ENCODE peak calls at places on chromosomes 7 and 10, in ten cellular contexts. Y is tibial nerve, P is A549, F is right lobe of liver, W is breast epithelium, S is heart left ventricle, N is body of pancreas, X is HCT116, J is vagina, E is thyroid gland. A is an unnamed sample.

GRCh38 chr7:7254908-7255307 is 72.6 kb downstream of the C1GALT1 start:
- DNase-seq in W (no peak), X (no peak), J (no peak), Y (no peak), N (no peak), F (no peak), S (no peak), E (no peak), P (no peak), A (no peak)

GRCh38 chr7:6546852-6547251 is 4.4 kb downstream of the GRID2IP start:
- DNase-seq in W (no peak), J (no peak), P (peak), S (no peak), N (no peak), F (no peak), E (no peak), X (peak), Y (no peak), A (no peak)

GRCh38 chr7:141550694-141551079 is 523 bp upstream of the AGK start:
- DNase-seq in N (peak), P (peak), Y (peak), S (peak), E (peak), F (no peak), J (no peak), W (no peak), X (no peak), A (no peak)

GRCh38 chr7:1679966-1680730 is 10.1 kb downstream of the ELFN1 start:
- DNase-seq in X (no peak), W (peak), S (no peak), Y (no peak), N (no peak), F (no peak), P (no peak), J (no peak), E (no peak), A (no peak)

GRCh38 chr7:76095908-76096307 is 48.0 kb downstream of the MDH2 start:
- DNase-seq in S (no peak), F (no peak), N (no peak), X (no peak), W (no peak), J (no peak), E (no peak), P (no peak), Y (no peak), A (no peak)

GRCh38 chr7:101486056-101486763 is 123.5 kb downstream of the COL26A1 start:
- DNase-seq in X (no peak), N (no peak), F (no peak), P (no peak), S (no peak), Y (no peak), J (no peak), W (no peak), E (no peak), A (no peak)

GRCh38 chr7:107152011-107152410 is 16.8 kb upstream of the HBP1 start:
- DNase-seq in Y (no peak), J (no peak), X (no peak), P (peak), E (no peak), S (no peak), W (no peak), F (no peak), N (no peak), A (no peak)

GRCh38 chr7:93159490-93159889 is 11.3 kb upstream of the SAMD9L start:
- DNase-seq in N (no peak), J (no peak), S (no peak), Y (no peak), F (no peak), W (no peak), X (no peak), P (no peak), E (no peak), A (no peak)

GRCh38 chr7:134533288-134533771 is 6.0 kb downstream of the AKR1B10 start:
- DNase-seq in X (no peak), Y (peak), P (no peak), J (no peak), F (no peak), E (no peak), S (no peak), N (no peak), W (no peak), A (no peak)

GRCh38 chr10:5692476-5693358 is 8.1 kb downstream of the TASOR2 start:
- DNase-seq in Y (no peak), J (no peak), P (peak), X (no peak), S (peak), F (peak), E (peak), W (no peak), N (peak), A (peak)

GRCh38 chr10:99595770-99596465 is 24.3 kb downstream of the SLC25A28 start:
- DNase-seq in Y (no peak), P (peak), J (no peak), E (no peak), W (no peak), S (no peak), X (no peak), F (no peak), N (no peak), A (no peak)

GRCh38 chr7:74115326-74115725 is 31.7 kb downstream of the LIMK1 start:
- DNase-seq in P (peak), W (no peak), S (no peak), N (no peak), J (no peak), Y (no peak), F (no peak), E (no peak), X (no peak), A (no peak)

GRCh38 chr10:19845963-19846362 is 29.7 kb downstream of the PLXDC2 start:
- DNase-seq in F (no peak), S (no peak), P (no peak), N (no peak), X (no peak), Y (no peak), J (no peak), W (no peak), E (no peak), A (no peak)

GRCh38 chr7:31020652-31021051 is 31.5 kb upstream of the ADCYAP1R1 start:
- DNase-seq in J (no peak), X (no peak), W (no peak), S (no peak), P (no peak), F (no peak), Y (no peak), E (no peak), N (no peak), A (no peak)

GRCh38 chr10:6416892-6417512 is 163.1 kb downstream of the PRKCQ start:
- DNase-seq in E (no peak), J (no peak), P (peak), F (no peak), N (no peak), X (peak), W (no peak), Y (peak), S (no peak), A (peak)

GRCh38 chr10:94046152-94046551 is 52.4 kb downstream of the PLCE1 start:
- DNase-seq in F (no peak), S (no peak), X (no peak), N (no peak), J (no peak), P (no peak), E (no peak), W (no peak), Y (no peak), A (no peak)

GRCh38 chr7:115676080-115676479 is 354.5 kb downstream of the TFEC start:
- DNase-seq in N (no peak), Y (peak), E (no peak), W (no peak), S (no peak), X (peak), F (no peak), P (peak), J (no peak), A (no peak)

GRCh38 chr10:8053446-8054242 is 844 bp upstream of the GATA3 start:
- DNase-seq in S (peak), X (peak), N (peak), E (peak), J (no peak), P (peak), Y (no peak), F (peak), W (peak), A (peak)

GRCh38 chr10:33410096-33410859 is 75.8 kb upstream of the NRP1 start:
- DNase-seq in N (no peak), E (no peak), J (no peak), W (no peak), X (no peak), P (no peak), Y (no peak), F (no peak), S (no peak), A (no peak)

GRCh38 chr10:118911361-118911760 is 118.2 kb upstream of the NANOS1 start:
- DNase-seq in N (no peak), J (peak), S (no peak), Y (no peak), X (peak), W (no peak), F (no peak), P (peak), E (no peak), A (no peak)

GRCh38 chr7:106793015-106793651 is 71.9 kb upstream of the PIK3CG start:
- DNase-seq in F (no peak), N (peak), S (no peak), X (peak), P (peak), W (no peak), J (no peak), Y (no peak), E (no peak), A (peak)

GRCh38 chr7:142881586-142882337 is 3.8 kb downstream of the TRPV6 start:
- DNase-seq in X (no peak), Y (no peak), F (no peak), S (no peak), P (no peak), J (no peak), W (no peak), E (no peak), N (no peak), A (no peak)

GRCh38 chr7:29319719-29320521 is 125.3 kb downstream of the CHN2 start:
- DNase-seq in W (no peak), F (no peak), Y (peak), N (peak), J (no peak), X (no peak), S (no peak), E (no peak), P (no peak), A (no peak)

GRCh38 chr7:133586253-133586652 is 333.4 kb downstream of the EXOC4 start:
- DNase-seq in Y (no peak), F (no peak), J (no peak), E (no peak), W (no peak), P (no peak), S (no peak), X (no peak), N (no peak), A (no peak)

GRCh38 chr7:65927489-65928448 is 54.2 kb downstream of the GUSB start:
- DNase-seq in S (no peak), X (no peak), F (no peak), N (no peak), Y (no peak), W (no peak), P (no peak), E (no peak), J (no peak), A (peak)

GRCh38 chr7:157975401-157976372 is 611.9 kb downstream of the PTPRN2 start:
- DNase-seq in N (no peak), P (no peak), J (no peak), E (no peak), X (no peak), F (no peak), Y (no peak), S (no peak), W (no peak), A (no peak)

GRCh38 chr10:132957131-132957530 is 14.8 kb upstream of the CFAP46 start:
- DNase-seq in X (no peak), W (no peak), S (no peak), Y (no peak), P (no peak), J (no peak), F (peak), E (no peak), N (no peak), A (no peak)

GRCh38 chr10:132960071-132960472 is 17.7 kb upstream of the CFAP46 start:
- DNase-seq in X (no peak), E (no peak), W (no peak), P (no peak), S (no peak), J (no peak), F (peak), Y (no peak), N (no peak), A (no peak)

GRCh38 chr10:132959296-132959961 is 17.1 kb upstream of the CFAP46 start:
- DNase-seq in E (no peak), W (no peak), X (no peak), Y (no peak), F (peak), P (no peak), J (no peak), N (no peak), S (no peak), A (no peak)

GRCh38 chr10:132957981-132958885 is 15.9 kb upstream of the CFAP46 start:
- DNase-seq in N (no peak), X (no peak), P (no peak), J (no peak), E (peak), F (peak), W (no peak), S (no peak), Y (no peak), A (no peak)

GRCh38 chr10:132958886-132959295 is 16.5 kb upstream of the CFAP46 start:
- DNase-seq in J (no peak), Y (no peak), N (peak), P (no peak), W (no peak), X (no peak), E (peak), F (peak), S (no peak), A (no peak)
- TF ChIP-seq POLR2A in J (no peak), Y (no peak), N (no peak), P (no peak), W (no peak), X (no peak), E (no peak), F (no peak), S (no peak), A (no peak)

GRCh38 chr7:151109094-151110048 is 23.1 kb downstream of the AGAP3 start:
- DNase-seq in J (no peak), P (no peak), F (no peak), S (no peak), Y (peak), E (no peak), N (peak), X (no peak), W (no peak), A (peak)
- TF ChIP-seq POLR2A in J (no peak), P (no peak), F (no peak), S (no peak), Y (no peak), E (no peak), N (no peak), X (no peak), W (no peak), A (no peak)

DNA sequence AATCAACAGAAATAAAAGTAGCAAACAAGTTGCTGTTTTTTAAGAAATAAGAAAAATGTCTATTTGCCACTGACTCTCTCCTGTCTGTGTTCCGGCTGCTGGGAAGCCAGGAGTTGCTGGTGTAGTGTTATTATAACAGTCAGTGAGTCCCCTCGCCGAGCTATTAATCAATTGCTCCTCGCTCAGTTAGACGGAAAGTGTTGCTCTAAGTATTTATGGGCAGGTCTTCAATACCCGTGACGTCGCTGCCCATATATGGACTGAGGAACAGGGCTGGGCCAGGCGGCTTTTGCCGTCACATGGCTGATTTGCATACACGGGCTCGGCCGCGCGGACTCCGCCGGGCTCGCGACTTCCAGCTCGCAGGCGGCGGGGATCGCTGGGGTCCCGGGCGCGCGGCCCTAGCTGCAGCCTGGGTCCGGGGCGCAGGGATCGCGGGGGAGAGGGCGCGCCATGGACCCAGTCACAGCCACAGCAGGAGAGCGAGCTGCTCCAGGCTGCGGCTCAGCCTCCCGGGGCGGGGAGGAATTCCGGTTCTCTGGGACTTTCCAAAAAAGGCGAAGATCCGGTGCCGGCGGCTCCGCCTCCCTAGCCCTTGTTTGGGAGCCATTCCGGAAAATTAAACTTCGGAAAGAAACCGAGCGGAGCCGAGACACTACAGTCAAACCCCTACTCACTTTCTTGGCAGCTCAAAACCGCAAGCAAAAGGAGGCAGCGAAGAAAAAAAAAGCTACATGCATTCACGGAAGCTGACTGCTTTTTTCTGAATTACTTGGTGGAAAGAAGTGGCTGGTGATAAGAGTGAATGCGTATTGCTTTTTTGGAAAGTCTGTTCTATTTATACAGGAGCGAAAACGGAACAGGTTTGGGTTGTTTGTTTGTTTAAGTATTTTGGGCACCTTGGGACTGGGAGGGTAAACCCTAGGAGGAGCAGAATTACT is at the start of gene EGR2:
- DNase-seq in W (peak), F (peak), J (peak), X (peak), Y (peak), P (peak), E (peak), N (peak), S (peak), A (peak)
- TF ChIP-seq POLR2A in W (no peak), F (peak), J (no peak), X (peak), Y (no peak), P (no peak), E (no peak), N (peak), S (no peak), A (peak)

GRCh38 chr10:110845372-110845755 is 26.4 kb upstream of the PDCD4 start:
- DNase-seq in P (no peak), J (no peak), F (no peak), W (no peak), Y (no peak), X (no peak), S (no peak), N (no peak), E (no peak), A (no peak)

GRCh38 chr10:110844617-110844881 is 27.2 kb upstream of the PDCD4 start:
- DNase-seq in Y (no peak), E (no peak), X (no peak), J (no peak), N (no peak), W (no peak), P (no peak), S (no peak), F (no peak), A (no peak)

GRCh38 chr10:110843796-110844616 is 27.7 kb upstream of the PDCD4 start:
- DNase-seq in W (no peak), J (no peak), P (no peak), F (no peak), S (no peak), X (no peak), E (no peak), Y (no peak), N (peak), A (no peak)

GRCh38 chr10:110847351-110847750 is 24.4 kb upstream of the PDCD4 start:
- DNase-seq in S (no peak), P (no peak), X (no peak), F (no peak), J (no peak), W (no peak), Y (no peak), N (no peak), E (no peak), A (no peak)

DNA sequence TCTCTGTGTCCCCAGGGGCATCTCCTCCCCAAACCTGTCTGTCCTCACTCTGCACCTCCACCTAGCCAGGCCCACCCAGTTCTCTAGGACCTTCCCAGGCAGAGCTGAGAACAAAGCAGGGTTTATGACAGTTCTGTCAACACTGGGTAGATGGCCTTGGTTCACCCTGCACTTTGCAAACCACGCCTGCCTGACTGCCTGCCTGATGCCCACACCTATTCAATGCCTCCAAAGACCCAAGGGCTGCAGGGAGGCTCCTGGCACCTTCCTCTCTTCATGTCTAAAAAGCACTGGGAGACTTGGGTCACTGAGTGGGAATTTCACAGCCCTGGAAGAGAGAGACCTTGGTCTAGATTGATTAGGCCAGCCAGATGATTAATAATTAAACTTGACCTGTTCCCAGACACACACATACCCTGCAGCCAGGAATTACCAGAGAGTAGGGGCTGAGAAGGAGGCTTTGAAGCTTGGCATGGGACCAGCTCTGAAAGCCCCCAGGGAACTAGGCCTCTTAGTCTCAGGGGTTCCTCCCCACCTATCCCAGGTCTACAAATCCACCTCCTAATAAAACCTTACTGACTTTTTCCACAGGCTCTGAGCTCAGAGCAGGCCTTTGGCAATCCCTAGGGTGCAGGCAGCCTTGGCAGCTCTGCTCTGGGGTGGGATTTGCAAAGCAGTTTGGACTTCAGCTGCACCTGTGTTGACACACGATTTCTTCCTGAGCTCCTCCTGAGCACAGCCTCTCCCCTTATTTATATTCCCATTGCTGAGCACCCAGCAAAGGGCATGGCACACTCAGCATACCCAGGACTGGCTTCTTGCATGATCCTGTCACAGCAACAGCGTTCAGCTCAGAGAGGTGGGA is 25.7 kb upstream of the PDCD4 start:
- DNase-seq in P (peak), W (peak), Y (no peak), X (no peak), E (no peak), S (no peak), J (no peak), N (peak), F (peak), A (no peak)
- TF ChIP-seq POLR2A in P (no peak), W (no peak), Y (no peak), X (no peak), E (no peak), S (no peak), J (no peak), N (peak), F (no peak), A (no peak)

GRCh38 chr7:152762056-152762455 is 2.5 kb downstream of the ACTR3B start:
- DNase-seq in X (no peak), W (no peak), N (no peak), J (no peak), S (no peak), P (no peak), Y (no peak), F (no peak), E (no peak), A (no peak)

GRCh38 chr7:152761116-152761748 is 1.7 kb downstream of the ACTR3B start:
- DNase-seq in P (no peak), E (no peak), J (no peak), Y (no peak), X (no peak), W (no peak), F (no peak), S (no peak), N (no peak), A (no peak)

GRCh38 chr7:152759655-152760383 is at the start of gene ACTR3B:
- DNase-seq in E (peak), W (peak), Y (peak), J (no peak), N (peak), F (peak), S (peak), X (peak), P (peak), A (peak)

GRCh38 chr7:152756126-152756525 is 3.4 kb upstream of the ACTR3B start:
- DNase-seq in E (no peak), W (no peak), X (no peak), P (no peak), N (no peak), J (no peak), F (no peak), S (no peak), Y (no peak), A (no peak)

GRCh38 chr7:152760384-152761115 is 998 bp downstream of the ACTR3B start:
- DNase-seq in Y (no peak), W (no peak), P (no peak), X (no peak), J (no peak), E (no peak), S (no peak), N (no peak), F (no peak), A (peak)
- TF ChIP-seq POLR2A in Y (no peak), W (no peak), P (no peak), X (no peak), J (no peak), E (no peak), S (no peak), N (no peak), F (no peak), A (no peak)